ENCODE peak calls at places on chromosomes 6 and 20, in eight cellular contexts. L is left ventricle myocardium inferior, J is Calu3, X is WTC11, H is B cell, I is H9, R is DND-41, T is heart right ventricle. N is an unnamed sample.

GRCh38 chr6:139030539-139030938 is 2.0 kb downstream of the ABRACL start:
- DNase-seq in R (peak; percentile 25), H (peak; percentile 73), J (no peak), X (no peak), I (no peak), T (no peak), L (no peak), N (no peak)

GRCh38 chr20:24972341-24972740 is 20.2 kb downstream of the APMAP start:
- DNase-seq in X (no peak), L (no peak), T (no peak), H (no peak), J (no peak), I (no peak), R (no peak), N (no peak)

GRCh38 chr6:16409531-16410441 is 171.4 kb downstream of the GMPR start:
- DNase-seq in L (peak; percentile 57), R (peak; percentile 24), I (peak; percentile 62), J (peak; percentile 30), H (peak; percentile 73), T (peak; percentile 71), X (peak; percentile 68), N (peak; percentile 55)

GRCh38 chr6:150633466-150633795 is 33.7 kb downstream of the PLEKHG1 start:
- DNase-seq in L (no peak), I (no peak), T (no peak), J (no peak), R (no peak), X (no peak), H (no peak), N (no peak)

GRCh38 chr6:56335733-56336132 is 88.4 kb upstream of the COL21A1 start:
- DNase-seq in J (no peak), T (no peak), I (no peak), X (no peak), H (no peak), L (no peak), R (no peak), N (no peak)

GRCh38 chr6:79874531-79875132 is 72.7 kb downstream of the ELOVL4 start:
- DNase-seq in L (no peak), J (no peak), R (no peak), X (no peak), I (no peak), T (no peak), H (no peak), N (no peak)

GRCh38 chr6:109059591-109060021 is 35.0 kb downstream of the SESN1 start:
- DNase-seq in L (no peak), I (no peak), J (no peak), R (no peak), T (no peak), H (peak; percentile 30), X (no peak), N (no peak)

GRCh38 chr20:39862613-39863012 is 826.4 kb downstream of the MAFB start:
- DNase-seq in X (no peak), T (no peak), L (no peak), I (no peak), R (no peak), H (no peak), J (no peak), N (no peak)

GRCh38 chr20:50304883-50305635 is 114.4 kb downstream of the CEBPB start:
- DNase-seq in R (no peak), J (no peak), H (no peak), T (peak; percentile 84), L (peak; percentile 90), I (peak; percentile 29), X (no peak), N (no peak)

GRCh38 chr6:119077643-119078448 is 618 bp downstream of the FAM184A start:
- DNase-seq in X (peak; percentile 73), L (no peak), J (peak; percentile 74), T (peak; percentile 11), H (peak; percentile 61), R (no peak), I (peak; percentile 78), N (peak; percentile 41)

GRCh38 chr20:51610761-51611624 is 68.5 kb upstream of the NFATC2 start:
- DNase-seq in R (no peak), X (no peak), I (no peak), T (no peak), H (no peak), L (no peak), J (no peak), N (no peak)

GRCh38 chr20:51611625-51611890 is 69.0 kb upstream of the NFATC2 start:
- DNase-seq in L (no peak), I (no peak), H (no peak), J (no peak), T (no peak), R (no peak), X (no peak), N (no peak)

GRCh38 chr20:51613576-51613975 is 71.1 kb upstream of the NFATC2 start:
- DNase-seq in I (no peak), X (no peak), L (no peak), J (no peak), R (no peak), H (no peak), T (no peak), N (no peak)

GRCh38 chr20:51612896-51613295 is 70.4 kb upstream of the NFATC2 start:
- DNase-seq in I (no peak), T (no peak), H (no peak), R (no peak), L (no peak), J (no peak), X (no peak), N (no peak)

DNA sequence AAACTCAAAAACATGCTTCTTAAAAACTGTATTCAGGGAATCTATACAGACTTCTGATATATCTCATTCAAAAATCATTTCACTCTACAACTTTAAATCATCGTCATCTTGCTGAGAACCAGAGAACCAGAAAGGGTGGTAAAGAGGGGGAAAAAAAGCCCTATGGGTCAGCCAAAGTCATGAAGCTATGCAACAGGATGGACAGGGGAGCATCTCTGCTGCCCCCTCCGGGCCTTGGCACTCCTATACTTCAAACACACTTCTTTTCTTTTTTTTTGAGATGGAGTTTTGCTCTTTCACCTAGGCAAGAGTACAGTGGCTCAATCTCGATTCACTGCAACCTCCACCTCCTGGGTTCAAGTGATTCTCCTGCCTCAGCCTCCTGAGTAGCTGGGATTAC is 73.5 kb upstream of the NFATC2 start:
- DNase-seq in L (no peak), I (no peak), R (no peak), X (no peak), J (no peak), T (no peak), H (no peak), N (no peak)
- TF ChIP-seq CTCF in L (no peak), I (peak; percentile 56), R (no peak), X (no peak), J (peak; percentile 31), T (no peak), H (peak; percentile 11), N (no peak)

GRCh38 chr6:43657221-43657802 is 12.5 kb downstream of the RSPH9 start:
- DNase-seq in J (no peak), L (no peak), H (no peak), R (no peak), T (no peak), I (no peak), X (no peak), N (no peak)
- TF ChIP-seq CTCF in J (no peak), L (no peak), H (no peak), R (no peak), T (no peak), I (peak; percentile 26), X (no peak), N (no peak)

GRCh38 chr6:44219815-44220784 is 3.3 kb upstream of the SLC29A1 start:
- DNase-seq in T (no peak), R (no peak), X (no peak), I (no peak), J (no peak), L (no peak), H (no peak), N (no peak)
- TF ChIP-seq CTCF in T (no peak), R (no peak), X (no peak), I (no peak), J (no peak), L (no peak), H (no peak), N (no peak)

GRCh38 chr20:37282558-37282957 is 6.9 kb upstream of the MANBAL start:
- DNase-seq in J (no peak), T (no peak), I (no peak), R (no peak), X (no peak), L (no peak), H (no peak), N (peak; percentile 18)
- TF ChIP-seq CTCF in J (peak; percentile 22), T (peak; percentile 16), I (peak; percentile 52), R (peak; percentile 18), X (no peak), L (peak; percentile 37), H (no peak), N (no peak)

GRCh38 chr20:48556956-48557355 is 270.8 kb downstream of the PREX1 start:
- DNase-seq in X (no peak), H (no peak), I (no peak), T (no peak), J (no peak), R (no peak), L (no peak), N (no peak)

GRCh38 chr20:48547682-48548081 is 280.1 kb downstream of the PREX1 start:
- DNase-seq in I (no peak), R (no peak), J (no peak), L (no peak), X (no peak), H (no peak), T (no peak), N (no peak)

GRCh38 chr20:48550814-48551213 is 277.0 kb downstream of the PREX1 start:
- DNase-seq in T (no peak), H (no peak), J (no peak), I (no peak), R (no peak), X (no peak), L (no peak), N (no peak)

DNA sequence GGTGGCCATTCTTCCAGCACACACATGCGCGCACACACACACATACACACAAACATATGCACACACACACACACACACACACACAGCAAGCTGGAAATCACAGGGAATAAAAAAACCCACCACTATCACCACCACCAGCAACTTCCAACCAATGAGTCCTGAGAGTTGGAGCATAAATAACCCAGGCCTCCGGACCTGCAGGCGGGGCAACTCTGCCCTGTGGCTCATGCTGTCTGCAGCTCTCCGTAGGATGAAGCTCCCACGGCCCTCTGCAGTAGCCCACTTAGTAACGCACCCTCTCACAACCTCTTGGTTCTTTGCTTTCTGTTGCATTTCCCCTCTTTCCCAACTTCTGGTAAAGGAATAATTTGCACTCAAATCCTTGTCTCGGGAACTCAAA is 275.2 kb downstream of the PREX1 start:
- DNase-seq in L (no peak), I (no peak), R (no peak), H (no peak), J (no peak), X (no peak), T (no peak), N (no peak)
- TF ChIP-seq CTCF in L (no peak), I (no peak), R (no peak), H (no peak), J (no peak), X (no peak), T (no peak), N (no peak)

GRCh38 chr20:55386686-55387085 is 618.6 kb downstream of the CBLN4 start:
- DNase-seq in J (no peak), X (no peak), H (no peak), I (no peak), L (no peak), T (no peak), R (no peak), N (no peak)
- TF ChIP-seq CTCF in J (no peak), X (no peak), H (no peak), I (no peak), L (no peak), T (no peak), R (no peak), N (no peak)

N was measured in endothelial cell.